ENCODE peak calls at places on chromosomes 16 and 17, in nine cellular contexts. One of them, this sample, is unnamed.

GRCh38 chr17:10797848-10798328 is 6.0 kb downstream of the TMEM238L start:
- DNase-seq in left cardiac atrium: no peak
- DNase-seq in RCC 7860: no peak
- DNase-seq in mucosa of gallbladder: no peak
- DNase-seq in GM23338: no peak
- DNase-seq in body of pancreas: no peak
- DNase-seq in activated T-helper 9 cell treated with anti-CD3 and anti-CD28 coated beads, Interleukin-2, amount 50 U/mL, for 16 hours: no peak
- DNase-seq in iris pigment epithelial cell: no peak
- DNase-seq in neural progenitor cell: no peak
- DNase-seq in this sample: no peak

GRCh38 chr16:51615141-51615540 is 464.1 kb upstream of the SALL1 start:
- DNase-seq in left cardiac atrium: no peak
- DNase-seq in RCC 7860: no peak
- DNase-seq in mucosa of gallbladder: no peak
- DNase-seq in GM23338: peak
- DNase-seq in body of pancreas: no peak
- DNase-seq in activated T-helper 9 cell treated with anti-CD3 and anti-CD28 coated beads, Interleukin-2, amount 50 U/mL, for 16 hours: no peak
- DNase-seq in iris pigment epithelial cell: no peak
- DNase-seq in neural progenitor cell: peak
- DNase-seq in this sample: no peak

GRCh38 chr17:5272313-5272712 is 9.8 kb upstream of the RABEP1 start:
- DNase-seq in left cardiac atrium: no peak
- DNase-seq in RCC 7860: no peak
- DNase-seq in mucosa of gallbladder: no peak
- DNase-seq in GM23338: no peak
- DNase-seq in body of pancreas: no peak
- DNase-seq in activated T-helper 9 cell treated with anti-CD3 and anti-CD28 coated beads, Interleukin-2, amount 50 U/mL, for 16 hours: peak
- DNase-seq in iris pigment epithelial cell: no peak
- DNase-seq in neural progenitor cell: no peak
- DNase-seq in this sample: no peak

GRCh38 chr16:25419123-25419522 is 161.5 kb upstream of the ZKSCAN2 start:
- DNase-seq in left cardiac atrium: no peak
- DNase-seq in RCC 7860: no peak
- DNase-seq in mucosa of gallbladder: no peak
- DNase-seq in GM23338: no peak
- DNase-seq in body of pancreas: no peak
- DNase-seq in activated T-helper 9 cell treated with anti-CD3 and anti-CD28 coated beads, Interleukin-2, amount 50 U/mL, for 16 hours: no peak
- DNase-seq in iris pigment epithelial cell: no peak
- DNase-seq in neural progenitor cell: no peak
- DNase-seq in this sample: no peak

GRCh38 chr17:81491761-81492160 is 20.8 kb downstream of the ACTG1 start:
- DNase-seq in left cardiac atrium: no peak
- DNase-seq in RCC 7860: no peak
- DNase-seq in mucosa of gallbladder: no peak
- DNase-seq in GM23338: no peak
- DNase-seq in body of pancreas: no peak
- DNase-seq in activated T-helper 9 cell treated with anti-CD3 and anti-CD28 coated beads, Interleukin-2, amount 50 U/mL, for 16 hours: no peak
- DNase-seq in iris pigment epithelial cell: no peak
- DNase-seq in neural progenitor cell: no peak
- DNase-seq in this sample: no peak

GRCh38 chr17:57522436-57523005 is 222.6 kb downstream of the CCDC182 start:
- DNase-seq in left cardiac atrium: no peak
- DNase-seq in RCC 7860: no peak
- DNase-seq in mucosa of gallbladder: no peak
- DNase-seq in GM23338: no peak
- DNase-seq in body of pancreas: no peak
- DNase-seq in activated T-helper 9 cell treated with anti-CD3 and anti-CD28 coated beads, Interleukin-2, amount 50 U/mL, for 16 hours: no peak
- DNase-seq in iris pigment epithelial cell: no peak
- DNase-seq in neural progenitor cell: no peak
- DNase-seq in this sample: no peak

GRCh38 chr16:8655184-8655717 is 19.2 kb upstream of the ABAT start:
- DNase-seq in left cardiac atrium: no peak
- DNase-seq in RCC 7860: peak
- DNase-seq in mucosa of gallbladder: no peak
- DNase-seq in GM23338: peak
- DNase-seq in body of pancreas: peak
- DNase-seq in activated T-helper 9 cell treated with anti-CD3 and anti-CD28 coated beads, Interleukin-2, amount 50 U/mL, for 16 hours: no peak
- DNase-seq in iris pigment epithelial cell: peak
- DNase-seq in neural progenitor cell: peak
- DNase-seq in this sample: no peak

GRCh38 chr16:84228321-84228838 is 11.4 kb downstream of the KCNG4 start:
- DNase-seq in left cardiac atrium: peak
- DNase-seq in RCC 7860: peak
- DNase-seq in mucosa of gallbladder: peak
- DNase-seq in GM23338: peak
- DNase-seq in body of pancreas: peak
- DNase-seq in activated T-helper 9 cell treated with anti-CD3 and anti-CD28 coated beads, Interleukin-2, amount 50 U/mL, for 16 hours: no peak
- DNase-seq in iris pigment epithelial cell: peak
- DNase-seq in neural progenitor cell: peak
- DNase-seq in this sample: no peak

GRCh38 chr17:70636517-70637133 is 467.3 kb downstream of the KCNJ2 start:
- DNase-seq in left cardiac atrium: no peak
- DNase-seq in RCC 7860: peak
- DNase-seq in mucosa of gallbladder: peak
- DNase-seq in GM23338: peak
- DNase-seq in body of pancreas: peak
- DNase-seq in activated T-helper 9 cell treated with anti-CD3 and anti-CD28 coated beads, Interleukin-2, amount 50 U/mL, for 16 hours: no peak
- DNase-seq in iris pigment epithelial cell: peak
- DNase-seq in neural progenitor cell: peak
- DNase-seq in this sample: no peak

GRCh38 chr17:64061157-64061898 is 40.9 kb upstream of the ICAM2 start:
- DNase-seq in left cardiac atrium: no peak
- DNase-seq in RCC 7860: no peak
- DNase-seq in mucosa of gallbladder: no peak
- DNase-seq in GM23338: no peak
- DNase-seq in body of pancreas: no peak
- DNase-seq in activated T-helper 9 cell treated with anti-CD3 and anti-CD28 coated beads, Interleukin-2, amount 50 U/mL, for 16 hours: no peak
- DNase-seq in iris pigment epithelial cell: peak
- DNase-seq in neural progenitor cell: no peak
- DNase-seq in this sample: no peak

GRCh38 chr17:38925263-38925995 is at the start of gene LASP1NB:
- DNase-seq in left cardiac atrium: peak
- DNase-seq in RCC 7860: no peak
- DNase-seq in mucosa of gallbladder: peak
- DNase-seq in GM23338: peak
- DNase-seq in body of pancreas: no peak
- DNase-seq in activated T-helper 9 cell treated with anti-CD3 and anti-CD28 coated beads, Interleukin-2, amount 50 U/mL, for 16 hours: no peak
- DNase-seq in iris pigment epithelial cell: peak
- DNase-seq in neural progenitor cell: peak
- DNase-seq in this sample: no peak

GRCh38 chr16:85462405-85463227 is 150.5 kb upstream of the GSE1 start:
- DNase-seq in left cardiac atrium: peak
- DNase-seq in RCC 7860: no peak
- DNase-seq in mucosa of gallbladder: no peak
- DNase-seq in GM23338: peak
- DNase-seq in body of pancreas: peak
- DNase-seq in activated T-helper 9 cell treated with anti-CD3 and anti-CD28 coated beads, Interleukin-2, amount 50 U/mL, for 16 hours: no peak
- DNase-seq in iris pigment epithelial cell: no peak
- DNase-seq in neural progenitor cell: peak
- DNase-seq in this sample: no peak

GRCh38 chr17:32302860-32303649 is 37.4 kb downstream of the RHBDL3 start:
- DNase-seq in left cardiac atrium: no peak
- DNase-seq in RCC 7860: no peak
- DNase-seq in mucosa of gallbladder: no peak
- DNase-seq in GM23338: peak
- DNase-seq in body of pancreas: peak
- DNase-seq in activated T-helper 9 cell treated with anti-CD3 and anti-CD28 coated beads, Interleukin-2, amount 50 U/mL, for 16 hours: no peak
- DNase-seq in iris pigment epithelial cell: no peak
- DNase-seq in neural progenitor cell: peak
- DNase-seq in this sample: no peak

GRCh38 chr16:70254095-70254964 is 2.6 kb upstream of the EXOSC6 start:
- DNase-seq in left cardiac atrium: no peak
- DNase-seq in RCC 7860: no peak
- DNase-seq in mucosa of gallbladder: no peak
- DNase-seq in GM23338: peak
- DNase-seq in body of pancreas: no peak
- DNase-seq in activated T-helper 9 cell treated with anti-CD3 and anti-CD28 coated beads, Interleukin-2, amount 50 U/mL, for 16 hours: no peak
- DNase-seq in iris pigment epithelial cell: peak
- DNase-seq in neural progenitor cell: no peak
- DNase-seq in this sample: no peak

GRCh38 chr17:47726796-47727703 is 6.0 kb upstream of the TBX21 start:
- DNase-seq in left cardiac atrium: no peak
- DNase-seq in RCC 7860: no peak
- DNase-seq in mucosa of gallbladder: no peak
- DNase-seq in GM23338: no peak
- DNase-seq in body of pancreas: no peak
- DNase-seq in activated T-helper 9 cell treated with anti-CD3 and anti-CD28 coated beads, Interleukin-2, amount 50 U/mL, for 16 hours: no peak
- DNase-seq in iris pigment epithelial cell: no peak
- DNase-seq in neural progenitor cell: no peak
- DNase-seq in this sample: no peak

GRCh38 chr17:82446649-82447048 is 3.9 kb downstream of the CYBC1 start:
- DNase-seq in left cardiac atrium: no peak
- DNase-seq in RCC 7860: no peak
- DNase-seq in mucosa of gallbladder: no peak
- DNase-seq in GM23338: no peak
- DNase-seq in body of pancreas: no peak
- DNase-seq in activated T-helper 9 cell treated with anti-CD3 and anti-CD28 coated beads, Interleukin-2, amount 50 U/mL, for 16 hours: no peak
- DNase-seq in iris pigment epithelial cell: no peak
- DNase-seq in neural progenitor cell: no peak
- DNase-seq in this sample: no peak

GRCh38 chr16:57513371-57514102 is 22.8 kb downstream of the CCDC102A start:
- DNase-seq in left cardiac atrium: no peak
- DNase-seq in RCC 7860: peak
- DNase-seq in mucosa of gallbladder: no peak
- DNase-seq in GM23338: no peak
- DNase-seq in body of pancreas: no peak
- DNase-seq in activated T-helper 9 cell treated with anti-CD3 and anti-CD28 coated beads, Interleukin-2, amount 50 U/mL, for 16 hours: no peak
- DNase-seq in iris pigment epithelial cell: no peak
- DNase-seq in neural progenitor cell: no peak
- DNase-seq in this sample: no peak

GRCh38 chr16:69830534-69831211 is 68.5 kb downstream of the WWP2 start:
- DNase-seq in left cardiac atrium: no peak
- DNase-seq in RCC 7860: peak
- DNase-seq in mucosa of gallbladder: no peak
- DNase-seq in GM23338: no peak
- DNase-seq in body of pancreas: peak
- DNase-seq in activated T-helper 9 cell treated with anti-CD3 and anti-CD28 coated beads, Interleukin-2, amount 50 U/mL, for 16 hours: no peak
- DNase-seq in iris pigment epithelial cell: peak
- DNase-seq in neural progenitor cell: no peak
- DNase-seq in this sample: no peak

GRCh38 chr17:40854175-40854814 is 12.7 kb downstream of the KRT12 start:
- DNase-seq in left cardiac atrium: no peak
- DNase-seq in RCC 7860: peak
- DNase-seq in mucosa of gallbladder: no peak
- DNase-seq in GM23338: no peak
- DNase-seq in body of pancreas: no peak
- DNase-seq in activated T-helper 9 cell treated with anti-CD3 and anti-CD28 coated beads, Interleukin-2, amount 50 U/mL, for 16 hours: no peak
- DNase-seq in iris pigment epithelial cell: peak
- DNase-seq in neural progenitor cell: no peak
- DNase-seq in this sample: no peak

GRCh38 chr17:413706-414440 is 61.3 kb upstream of the RPH3AL start:
- DNase-seq in left cardiac atrium: no peak
- DNase-seq in RCC 7860: no peak
- DNase-seq in mucosa of gallbladder: no peak
- DNase-seq in GM23338: no peak
- DNase-seq in body of pancreas: no peak
- DNase-seq in activated T-helper 9 cell treated with anti-CD3 and anti-CD28 coated beads, Interleukin-2, amount 50 U/mL, for 16 hours: no peak
- DNase-seq in iris pigment epithelial cell: no peak
- DNase-seq in neural progenitor cell: no peak
- DNase-seq in this sample: no peak

GRCh38 chr17:44628234-44629188 is 27.8 kb upstream of the MEIOC start:
- DNase-seq in left cardiac atrium: peak
- DNase-seq in RCC 7860: peak
- DNase-seq in mucosa of gallbladder: peak
- DNase-seq in GM23338: peak
- DNase-seq in body of pancreas: peak
- DNase-seq in activated T-helper 9 cell treated with anti-CD3 and anti-CD28 coated beads, Interleukin-2, amount 50 U/mL, for 16 hours: no peak
- DNase-seq in iris pigment epithelial cell: no peak
- DNase-seq in neural progenitor cell: peak
- DNase-seq in this sample: no peak

GRCh38 chr17:61878984-61879612 is 15.8 kb upstream of the BRIP1 start:
- DNase-seq in left cardiac atrium: no peak
- DNase-seq in RCC 7860: no peak
- DNase-seq in mucosa of gallbladder: no peak
- DNase-seq in GM23338: no peak
- DNase-seq in body of pancreas: no peak
- DNase-seq in activated T-helper 9 cell treated with anti-CD3 and anti-CD28 coated beads, Interleukin-2, amount 50 U/mL, for 16 hours: no peak
- DNase-seq in iris pigment epithelial cell: peak
- DNase-seq in neural progenitor cell: no peak
- DNase-seq in this sample: no peak

GRCh38 chr17:73028311-73028755 is 64.2 kb downstream of the SLC39A11 start:
- DNase-seq in left cardiac atrium: no peak
- DNase-seq in RCC 7860: no peak
- DNase-seq in mucosa of gallbladder: peak
- DNase-seq in GM23338: no peak
- DNase-seq in body of pancreas: no peak
- DNase-seq in activated T-helper 9 cell treated with anti-CD3 and anti-CD28 coated beads, Interleukin-2, amount 50 U/mL, for 16 hours: no peak
- DNase-seq in iris pigment epithelial cell: no peak
- DNase-seq in neural progenitor cell: no peak
- DNase-seq in this sample: no peak

GRCh38 chr17:82338858-82339633 is 5.5 kb upstream of the SECTM1 start:
- DNase-seq in left cardiac atrium: peak
- DNase-seq in RCC 7860: peak
- DNase-seq in mucosa of gallbladder: peak
- DNase-seq in GM23338: peak
- DNase-seq in body of pancreas: peak
- DNase-seq in activated T-helper 9 cell treated with anti-CD3 and anti-CD28 coated beads, Interleukin-2, amount 50 U/mL, for 16 hours: no peak
- DNase-seq in iris pigment epithelial cell: peak
- DNase-seq in neural progenitor cell: peak
- DNase-seq in this sample: no peak

GRCh38 chr16:55475919-55476318 is 3.1 kb upstream of the MMP2 start:
- DNase-seq in left cardiac atrium: no peak
- DNase-seq in RCC 7860: no peak
- DNase-seq in mucosa of gallbladder: no peak
- DNase-seq in GM23338: no peak
- DNase-seq in body of pancreas: no peak
- DNase-seq in activated T-helper 9 cell treated with anti-CD3 and anti-CD28 coated beads, Interleukin-2, amount 50 U/mL, for 16 hours: no peak
- DNase-seq in iris pigment epithelial cell: no peak
- DNase-seq in neural progenitor cell: no peak
- DNase-seq in this sample: no peak

GRCh38 chr16:88881675-88882357 is 15.4 kb upstream of the PABPN1L start:
- DNase-seq in left cardiac atrium: no peak
- DNase-seq in RCC 7860: no peak
- DNase-seq in mucosa of gallbladder: no peak
- DNase-seq in GM23338: no peak
- DNase-seq in body of pancreas: no peak
- DNase-seq in activated T-helper 9 cell treated with anti-CD3 and anti-CD28 coated beads, Interleukin-2, amount 50 U/mL, for 16 hours: no peak
- DNase-seq in iris pigment epithelial cell: no peak
- DNase-seq in neural progenitor cell: no peak
- DNase-seq in this sample: no peak

GRCh38 chr17:55777471-55777971 is 26.7 kb downstream of the PCTP start:
- DNase-seq in left cardiac atrium: no peak
- DNase-seq in RCC 7860: no peak
- DNase-seq in mucosa of gallbladder: no peak
- DNase-seq in GM23338: no peak
- DNase-seq in body of pancreas: no peak
- DNase-seq in activated T-helper 9 cell treated with anti-CD3 and anti-CD28 coated beads, Interleukin-2, amount 50 U/mL, for 16 hours: no peak
- DNase-seq in iris pigment epithelial cell: no peak
- DNase-seq in neural progenitor cell: no peak
- DNase-seq in this sample: no peak